ENCODE peak calls at places on chromosome 21, in six cellular contexts. P, L, V, J, S and W are unnamed samples.
A peak's percentile ranks its signal among the peaks of the same experiment; 100 is the strongest.

GRCh38 chr21:45788635-45789506 is 145.3 kb downstream of the PCBP3 start:
- DNase-seq in P (no peak), L (peak; percentile 29), V (no peak), J (no peak), S (no peak), W (no peak)

GRCh38 chr21:46244602-46245001 is 16.0 kb upstream of the LSS start:
- DNase-seq in P (no peak), L (no peak), V (no peak), J (no peak), S (no peak), W (no peak)

GRCh38 chr21:43640437-43640836 is 18.9 kb downstream of the HSF2BP start:
- DNase-seq in P (no peak), L (no peak), V (no peak), J (no peak), S (no peak), W (no peak)

GRCh38 chr21:34737115-34737514 is 68.3 kb downstream of the CLIC6 start:
- DNase-seq in P (no peak), L (no peak), V (no peak), J (no peak), S (no peak), W (no peak)

GRCh38 chr21:34613679-34614442 is 1.1 kb downstream of the RCAN1 start:
- DNase-seq in P (no peak), L (peak; percentile 7), V (no peak), J (no peak), S (no peak), W (no peak)

GRCh38 chr21:46286668-46286982 is 483 bp downstream of the YBEY start:
- DNase-seq in P (no peak), L (no peak), V (no peak), J (no peak), S (no peak), W (no peak)

GRCh38 chr21:28473530-28474225 is 519.0 kb downstream of the LTN1 start:
- DNase-seq in P (no peak), L (peak; percentile 61), V (no peak), J (no peak), S (no peak), W (no peak)

GRCh38 chr21:44919111-44919912 is 1.4 kb downstream of the ITGB2 start:
- DNase-seq in P (no peak), L (no peak), V (no peak), J (no peak), S (no peak), W (no peak)

GRCh38 chr21:44005593-44005992 is 6.5 kb upstream of the TRAPPC10 start:
- DNase-seq in P (no peak), L (no peak), V (no peak), J (no peak), S (no peak), W (no peak)

GRCh38 chr21:14559144-14559543 is 13.0 kb upstream of the SAMSN1 start:
- DNase-seq in P (no peak), L (no peak), V (no peak), J (no peak), S (no peak), W (no peak)

GRCh38 chr21:16709866-16710550 is 802.8 kb upstream of the CXADR start:
- DNase-seq in P (no peak), L (peak; percentile 77), V (no peak), J (no peak), S (no peak), W (no peak)

GRCh38 chr21:28801906-28802305 is 190.8 kb downstream of the LTN1 start:
- DNase-seq in P (no peak), L (peak; percentile 87), V (no peak), J (no peak), S (no peak), W (no peak)

GRCh38 chr21:45972353-45972715 is 9.2 kb upstream of the COL6A1 start:
- DNase-seq in P (no peak), L (no peak), V (no peak), J (no peak), S (no peak), W (no peak)

GRCh38 chr21:28480091-28480869 is 512.4 kb downstream of the LTN1 start:
- DNase-seq in P (no peak), L (no peak), V (no peak), J (no peak), S (no peak), W (no peak)

GRCh38 chr21:18252686-18253085 is 8.1 kb downstream of the CHODL start:
- DNase-seq in P (no peak), L (no peak), V (no peak), J (no peak), S (no peak), W (no peak)

GRCh38 chr21:33968082-33968997 is 52.7 kb upstream of the ATP5PO start:
- DNase-seq in P (no peak), L (peak; percentile 64), V (no peak), J (no peak), S (no peak), W (no peak)

GRCh38 chr21:45291613-45292398 is 4.1 kb upstream of the POFUT2 start:
- DNase-seq in P (no peak), L (no peak), V (no peak), J (no peak), S (no peak), W (no peak)

GRCh38 chr21:38261851-38262250 is 5.1 kb downstream of the KCNJ15 start:
- DNase-seq in P (no peak), L (peak; percentile 27), V (no peak), J (no peak), S (no peak), W (no peak)

GRCh38 chr21:28419811-28420210 is 572.9 kb downstream of the LTN1 start:
- DNase-seq in P (no peak), L (no peak), V (no peak), J (no peak), S (no peak), W (no peak)

GRCh38 chr21:34351786-34352241 is 12.0 kb upstream of the KCNE2 start:
- DNase-seq in P (no peak), L (peak; percentile 26), V (peak; percentile 37), J (peak; percentile 46), S (no peak), W (no peak)

GRCh38 chr21:34360488-34361241 is 3.1 kb upstream of the KCNE2 start:
- DNase-seq in P (no peak), L (no peak), V (no peak), J (no peak), S (no peak), W (no peak)

GRCh38 chr21:15498455-15498854 is 231.3 kb upstream of the USP25 start:
- DNase-seq in P (no peak), L (no peak), V (no peak), J (no peak), S (no peak), W (no peak)

GRCh38 chr21:44972301-44972814 is 32.5 kb downstream of the SLX9 start:
- DNase-seq in P (no peak), L (no peak), V (no peak), J (no peak), S (no peak), W (no peak)

GRCh38 chr21:34243562-34243961 is 120.2 kb upstream of the KCNE2 start:
- DNase-seq in P (peak; percentile 5), L (peak; percentile 11), V (no peak), J (no peak), S (no peak), W (no peak)

GRCh38 chr21:43750339-43751033 is 25.6 kb downstream of the CSTB start:
- DNase-seq in P (no peak), L (no peak), V (no peak), J (no peak), S (no peak), W (no peak)

GRCh38 chr21:30199989-30200388 is 15.9 kb downstream of the CLDN8 start:
- DNase-seq in P (no peak), L (no peak), V (no peak), J (no peak), S (no peak), W (no peak)

GRCh38 chr21:28396421-28396820 is 596.3 kb downstream of the LTN1 start:
- DNase-seq in P (no peak), L (no peak), V (no peak), J (no peak), S (no peak), W (no peak)

GRCh38 chr21:35697321-35697808 is 363.0 kb downstream of the SETD4 start:
- DNase-seq in P (no peak), L (peak; percentile 35), V (no peak), J (peak; percentile 76), S (no peak), W (no peak)

GRCh38 chr21:18722193-18722592 is 318.6 kb upstream of the TMPRSS15 start:
- DNase-seq in P (no peak), L (no peak), V (no peak), J (no peak), S (no peak), W (no peak)

GRCh38 chr21:30395731-30396130 is at the start of gene KRTAP13-1:
- DNase-seq in P (no peak), L (no peak), V (no peak), J (no peak), S (no peak), W (no peak)

GRCh38 chr21:45950740-45951515 is 30.6 kb upstream of the COL6A1 start:
- DNase-seq in P (no peak), L (peak; percentile 48), V (no peak), J (no peak), S (no peak), W (peak; percentile 98)

GRCh38 chr21:44921928-44922327 is 1.2 kb upstream of the ITGB2 start:
- DNase-seq in P (no peak), L (no peak), V (no peak), J (no peak), S (no peak), W (no peak)

GRCh38 chr21:16583567-16583966 is 853.8 kb downstream of the USP25 start:
- DNase-seq in P (no peak), L (no peak), V (no peak), J (no peak), S (no peak), W (no peak)

GRCh38 chr21:41861987-41862386 is 17.2 kb downstream of the PRDM15 start:
- DNase-seq in P (no peak), L (no peak), V (no peak), J (no peak), S (no peak), W (no peak)
- TF ChIP-seq CTCF in P (no peak), L (no peak), V (no peak), J (no peak), S (no peak), W (no peak)

GRCh38 chr21:21806711-21807597 is 808.7 kb downstream of the NCAM2 start:
- DNase-seq in P (no peak), L (no peak), V (no peak), J (no peak), S (no peak), W (no peak)
- TF ChIP-seq CTCF in P (no peak), L (no peak), V (no peak), J (no peak), S (no peak), W (no peak)

GRCh38 chr21:25881524-25882376 is 147.0 kb downstream of the GABPA start:
- DNase-seq in P (peak; percentile 35), L (peak; percentile 61), V (peak; percentile 57), J (peak; percentile 60), S (no peak), W (peak; percentile 49)
- TF ChIP-seq CTCF in P (peak; percentile 85), L (peak; percentile 86), V (peak; percentile 89), J (peak; percentile 94), S (peak; percentile 90), W (peak; percentile 86)

GRCh38 chr21:39313457-39314154 is at the start of gene BRWD1:
- DNase-seq in P (peak; percentile 20), L (peak; percentile 81), V (peak; percentile 78), J (peak; percentile 74), S (peak; percentile 47), W (peak; percentile 64)
- TF ChIP-seq CTCF in P (no peak), L (peak; percentile 37), V (peak; percentile 49), J (peak; percentile 33), S (no peak), W (peak; percentile 17)